ENCODE peak calls at places on chromosomes 6 and 20, in five cellular contexts. W is IMR-90, S is gastrocnemius medialis, T is A549, H is K562. G is an unnamed sample.
A peak's percentile ranks its signal among the peaks of the same experiment; 100 is the strongest.

GRCh38 chr6:54586251-54586650 is 260.3 kb upstream of the FAM83B start:
- DNase-seq in H (no peak), W (peak; percentile 47), S (no peak), T (no peak), G (no peak)

GRCh38 chr6:44464527-44465310 is 77.2 kb downstream of the CDC5L start:
- DNase-seq in T (no peak), S (no peak), W (peak; percentile 22), H (no peak), G (peak; percentile 45)

GRCh38 chr6:108961077-108961476 is 112.9 kb downstream of the ARMC2 start:
- DNase-seq in S (no peak), W (no peak), T (no peak), H (no peak), G (no peak)

GRCh38 chr20:38726849-38727601 is 2.7 kb downstream of the SLC32A1 start:
- DNase-seq in W (no peak), T (no peak), S (no peak), H (peak; percentile 73), G (no peak)

GRCh38 chr20:4601630-4602296 is 119.9 kb upstream of the PRND start:
- DNase-seq in T (no peak), W (no peak), S (no peak), H (no peak), G (peak; percentile 37)

GRCh38 chr6:126112171-126112632 is 125.9 kb downstream of the TRMT11 start:
- DNase-seq in T (peak; percentile 44), W (peak; percentile 63), H (no peak), S (no peak), G (no peak)

GRCh38 chr20:59705651-59706101 is 101.3 kb downstream of the PHACTR3 start:
- DNase-seq in W (no peak), H (no peak), S (no peak), T (no peak), G (no peak)

GRCh38 chr6:2109796-2110195 is 135.6 kb downstream of the GMDS start:
- DNase-seq in T (no peak), H (no peak), W (no peak), S (no peak), G (no peak)

GRCh38 chr20:63133481-63134091 is 82.3 kb downstream of the YTHDF1 start:
- DNase-seq in S (no peak), W (no peak), T (no peak), H (no peak), G (no peak)

GRCh38 chr20:46289416-46289815 is 18.9 kb downstream of the CDH22 start:
- DNase-seq in T (no peak), S (no peak), H (no peak), W (no peak), G (no peak)

GRCh38 chr6:2213082-2213481 is 32.3 kb downstream of the GMDS start:
- DNase-seq in H (no peak), S (no peak), W (no peak), T (no peak), G (no peak)

GRCh38 chr6:84455630-84456029 is 228.2 kb upstream of the CEP162 start:
- DNase-seq in H (no peak), W (no peak), T (no peak), S (no peak), G (no peak)

GRCh38 chr6:105326216-105326615 is 76.7 kb downstream of the PREP start:
- DNase-seq in W (peak; percentile 76), H (no peak), S (peak; percentile 90), T (no peak), G (no peak)

GRCh38 chr6:131998255-131998982 is 47.2 kb upstream of the CCN2 start:
- DNase-seq in S (no peak), W (peak; percentile 22), T (no peak), H (no peak), G (no peak)

GRCh38 chr6:62891065-62891647 is 320.1 kb upstream of the FKBP1C start:
- DNase-seq in S (no peak), W (no peak), H (peak; percentile 6), T (peak; percentile 12), G (no peak)

GRCh38 chr20:41408986-41409385 is 42.4 kb upstream of the EMILIN3 start:
- DNase-seq in H (no peak), T (no peak), W (no peak), S (peak; percentile 69), G (no peak)

GRCh38 chr6:15413558-15414257 is 167.8 kb downstream of the JARID2 start:
- DNase-seq in T (no peak), W (peak; percentile 83), S (no peak), H (no peak), G (no peak)

GRCh38 chr6:18598865-18599264 is 211.7 kb downstream of the RNF144B start:
- DNase-seq in W (no peak), T (no peak), S (no peak), H (no peak), G (no peak)

GRCh38 chr6:21342496-21342895 is 251.1 kb upstream of the SOX4 start:
- DNase-seq in H (no peak), W (no peak), T (no peak), S (no peak), G (no peak)

GRCh38 chr20:46156065-46156464 is 38.0 kb downstream of the CD40 start:
- DNase-seq in H (no peak), T (no peak), S (no peak), W (no peak), G (no peak)

GRCh38 chr20:48295445-48295903 is 510.2 kb upstream of the SULF2 start:
- DNase-seq in S (no peak), T (peak; percentile 88), W (peak; percentile 94), H (no peak), G (peak; percentile 67)

DNA sequence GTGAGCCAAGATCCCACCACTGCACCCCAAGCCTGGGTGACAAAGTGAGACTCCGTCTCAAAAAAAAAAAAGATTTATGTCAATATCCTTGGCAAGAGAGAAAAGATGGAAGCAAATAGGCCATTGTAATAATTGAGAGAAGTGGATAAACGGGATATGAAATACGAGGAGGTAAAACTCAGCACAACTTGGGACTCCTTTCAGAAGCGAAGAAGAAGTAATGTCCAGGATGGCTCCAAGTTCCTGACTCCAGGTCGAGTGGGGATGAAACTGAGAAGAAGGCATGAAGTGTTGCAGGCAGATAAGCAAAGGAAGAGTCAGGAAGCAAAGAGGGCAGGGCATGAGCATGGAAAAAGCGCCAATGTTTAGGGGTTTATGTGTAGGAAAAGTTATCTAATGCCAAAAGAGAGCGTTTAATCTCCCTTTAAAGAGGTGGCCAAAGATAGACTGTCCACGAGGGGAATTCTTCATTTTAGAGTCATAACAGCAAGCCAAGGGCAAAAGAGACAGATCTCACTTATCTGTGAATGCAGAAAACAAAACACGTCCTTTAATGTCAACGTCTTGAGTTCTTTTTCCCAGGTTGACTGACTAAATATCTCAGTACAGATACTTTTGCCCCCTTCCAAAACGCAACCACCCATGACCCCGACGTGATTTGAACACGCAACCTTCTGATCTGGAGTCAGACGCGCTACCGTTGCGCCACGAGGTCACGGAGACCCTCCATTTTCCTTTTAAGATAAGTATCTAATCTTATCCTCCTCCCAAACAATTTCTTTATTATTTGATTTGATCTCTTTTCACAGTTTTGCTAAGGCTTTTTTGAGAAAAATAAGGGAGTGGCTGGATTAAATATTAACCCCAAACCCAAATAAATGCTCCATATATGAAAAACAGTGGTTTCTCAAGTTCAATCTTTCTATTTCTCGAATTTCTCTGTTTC is 46.3 kb upstream of the BTN3A2 start:
- DNase-seq in H (no peak), S (no peak), T (no peak), W (no peak), G (no peak)
- TF ChIP-seq POLR2A in H (no peak), S (no peak), T (no peak), W (no peak), G (no peak)

GRCh38 chr6:87154641-87155271 is 609 bp upstream of the ZNF292 start:
- DNase-seq in W (peak; percentile 85), T (peak; percentile 71), H (peak; percentile 39), S (no peak), G (peak; percentile 64)

GRCh38 chr6:87151786-87152527 is 3.4 kb upstream of the ZNF292 start:
- DNase-seq in T (no peak), W (peak; percentile 31), H (no peak), S (peak; percentile 53), G (peak; percentile 23)

GRCh38 chr6:87152528-87152950 is 2.8 kb upstream of the ZNF292 start:
- DNase-seq in S (no peak), T (no peak), H (no peak), W (peak; percentile 16), G (no peak)

GRCh38 chr6:87155920-87156600 is 695 bp downstream of the ZNF292 start:
- DNase-seq in T (peak; percentile 32), S (peak; percentile 32), W (peak; percentile 46), H (peak; percentile 66), G (peak; percentile 19)

DNA sequence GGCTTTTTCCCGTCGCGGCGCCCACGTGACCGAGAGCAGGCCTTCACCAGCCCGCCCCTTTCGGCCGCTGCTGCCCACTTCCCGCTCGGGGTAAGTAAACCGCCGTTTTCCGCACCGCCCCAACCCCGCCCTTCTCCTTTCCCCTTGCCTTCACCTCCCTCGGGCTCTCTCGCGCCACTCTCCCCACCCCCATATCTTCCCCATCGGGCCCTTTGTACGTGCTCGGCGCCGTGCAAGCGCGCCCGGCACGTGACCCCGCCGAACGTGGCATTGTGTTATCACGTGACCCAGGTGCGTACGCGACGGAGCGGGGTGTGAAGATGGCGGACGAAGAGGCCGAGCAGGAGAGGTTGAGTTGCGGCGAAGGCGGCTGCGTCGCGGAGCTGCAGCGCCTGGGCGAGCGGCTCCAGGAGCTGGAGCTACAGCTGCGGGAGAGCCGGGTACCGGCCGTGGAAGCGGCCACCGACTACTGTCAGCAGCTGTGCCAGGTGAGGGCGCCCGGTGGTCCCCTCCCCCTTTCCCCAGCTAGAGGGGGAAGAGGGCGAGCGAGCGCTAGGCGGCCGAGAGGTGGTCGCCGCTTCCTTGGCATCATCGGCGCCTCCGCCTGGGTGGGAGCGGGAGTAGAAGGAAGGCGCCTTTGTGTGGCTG is at the start of gene ZNF292:
- DNase-seq in H (peak; percentile 87), S (peak; percentile 95), W (peak; percentile 97), T (peak; percentile 95), G (peak; percentile 71)
- TF ChIP-seq POLR2A in H (peak; percentile 72), S (peak; percentile 48), W (peak; percentile 59), T (peak; percentile 51), G (peak; percentile 74)

GRCh38 chr20:37316775-37317170 is 27.3 kb downstream of the MANBAL start:
- DNase-seq in S (no peak), W (no peak), T (no peak), H (no peak), G (no peak)

GRCh38 chr20:37314099-37314498 is 24.6 kb downstream of the MANBAL start:
- DNase-seq in T (no peak), S (no peak), H (no peak), W (no peak), G (no peak)

GRCh38 chr20:37316116-37316774 is 26.8 kb downstream of the MANBAL start:
- DNase-seq in H (no peak), T (no peak), W (no peak), S (no peak), G (no peak)

GRCh38 chr20:37314617-37315292 is 25.3 kb downstream of the MANBAL start:
- DNase-seq in H (peak; percentile 35), T (no peak), W (peak; percentile 13), S (no peak), G (no peak)

GRCh38 chr20:37315293-37316110 is 26.0 kb downstream of the MANBAL start:
- DNase-seq in H (no peak), W (peak; percentile 92), S (peak; percentile 58), T (no peak), G (no peak)
- TF ChIP-seq POLR2A in H (no peak), W (peak; percentile 64), S (no peak), T (no peak), G (no peak)

GRCh38 chr6:169075211-169075621 is 178.4 kb downstream of the THBS2 start:
- DNase-seq in T (no peak), W (peak; percentile 89), H (no peak), S (peak; percentile 59), G (no peak)
- TF ChIP-seq POLR2A in T (no peak), W (no peak), H (no peak), S (no peak), G (no peak)

GRCh38 chr6:73724389-73724788 is 28.4 kb downstream of the CD109 start:
- DNase-seq in H (no peak), T (no peak), S (no peak), W (no peak), G (no peak)
- TF ChIP-seq POLR2A in H (no peak), T (no peak), S (no peak), W (no peak), G (no peak)

G was measured in H54.